ENCODE peak calls at places on chromosomes 12 and 14, in seven cellular contexts. O is GM12878, I is HCT116, S is HepG2, H is SK-N-SH, F is H1, E is K562. L is an unnamed sample.
A peak's percentile ranks its signal among the peaks of the same experiment; 100 is the strongest.

GRCh38 chr14:33879684-33880286 is 71.1 kb downstream of the EGLN3 start:
- DNase-seq in O (no peak), I (no peak), S (no peak), H (no peak), F (no peak), E (no peak), L (no peak)

GRCh38 chr12:4579305-4580097 is 17.5 kb downstream of the DYRK4 start:
- DNase-seq in O (no peak), I (no peak), S (peak; percentile 17), H (peak; percentile 54), F (no peak), E (no peak), L (no peak)

GRCh38 chr14:102928412-102929348 is 6.2 kb downstream of the AMN start:
- DNase-seq in O (no peak), I (peak; percentile 52), S (no peak), H (no peak), F (peak; percentile 93), E (no peak), L (no peak)

GRCh38 chr12:113863455-113863845 is 102.7 kb downstream of the RBM19 start:
- DNase-seq in O (no peak), I (no peak), S (no peak), H (no peak), F (no peak), E (peak; percentile 35), L (peak; percentile 14)

GRCh38 chr14:77189479-77189878 is 7.9 kb downstream of the TMEM63C start:
- DNase-seq in O (no peak), I (no peak), S (no peak), H (no peak), F (no peak), E (no peak), L (no peak)

GRCh38 chr12:116878567-116879508 is 2.4 kb downstream of the HRK start:
- DNase-seq in O (no peak), I (no peak), S (no peak), H (peak; percentile 62), F (peak; percentile 71), E (no peak), L (peak; percentile 60)

GRCh38 chr12:32482226-32482625 is 82.9 kb downstream of the FGD4 start:
- DNase-seq in O (peak; percentile 12), I (no peak), S (no peak), H (no peak), F (no peak), E (no peak), L (no peak)

GRCh38 chr12:130367523-130367922 is 29.8 kb downstream of the PIWIL1 start:
- DNase-seq in O (no peak), I (no peak), S (no peak), H (no peak), F (no peak), E (no peak), L (no peak)

GRCh38 chr14:74825008-74825407 is 50.9 kb downstream of the PROX2 start:
- DNase-seq in O (no peak), I (no peak), S (no peak), H (no peak), F (no peak), E (no peak), L (no peak)

GRCh38 chr12:6205144-6205539 is 4.9 kb downstream of the CD9 start:
- DNase-seq in O (no peak), I (no peak), S (no peak), H (no peak), F (peak; percentile 65), E (no peak), L (no peak)

GRCh38 chr14:65949711-65950516 is 536.3 kb upstream of the CCDC196 start:
- DNase-seq in O (no peak), I (peak; percentile 4), S (peak; percentile 29), H (no peak), F (no peak), E (no peak), L (peak; percentile 58)

GRCh38 chr12:20212658-20213387 is 155.5 kb upstream of the PDE3A start:
- DNase-seq in O (no peak), I (peak; percentile 82), S (no peak), H (peak; percentile 61), F (peak; percentile 54), E (no peak), L (no peak)

GRCh38 chr12:67091204-67091603 is 178.0 kb upstream of the CAND1 start:
- DNase-seq in O (no peak), I (no peak), S (no peak), H (no peak), F (no peak), E (no peak), L (peak; percentile 13)

GRCh38 chr14:56367416-56367815 is 212.2 kb upstream of the TMEM260 start:
- DNase-seq in O (no peak), I (no peak), S (no peak), H (no peak), F (no peak), E (no peak), L (no peak)

GRCh38 chr12:76113800-76114757 is 29.6 kb upstream of the NAP1L1 start:
- DNase-seq in O (no peak), I (no peak), S (no peak), H (no peak), F (no peak), E (peak; percentile 62), L (no peak)

GRCh38 chr14:89911018-89911919 is 43.3 kb downstream of the EFCAB11 start:
- DNase-seq in O (no peak), I (no peak), S (peak; percentile 91), H (no peak), F (peak; percentile 59), E (no peak), L (peak; percentile 33)

GRCh38 chr12:57616383-57617101 is 5.3 kb downstream of the ARHGEF25 start:
- DNase-seq in O (no peak), I (no peak), S (no peak), H (no peak), F (no peak), E (no peak), L (no peak)

GRCh38 chr12:1758887-1759286 is 61.5 kb upstream of the LRTM2 start:
- DNase-seq in O (no peak), I (no peak), S (peak; percentile 75), H (no peak), F (no peak), E (no peak), L (no peak)

GRCh38 chr12:111775205-111776193 is 8.8 kb downstream of the ALDH2 start:
- DNase-seq in O (peak; percentile 70), I (no peak), S (peak; percentile 80), H (peak; percentile 66), F (no peak), E (peak; percentile 67), L (peak; percentile 68)

GRCh38 chr14:74941676-74942097 is 13.7 kb downstream of the PGF start:
- DNase-seq in O (no peak), I (no peak), S (no peak), H (no peak), F (no peak), E (peak; percentile 53), L (no peak)

GRCh38 chr14:69288001-69288771 is 28.2 kb downstream of the GALNT16 start:
- DNase-seq in O (no peak), I (no peak), S (peak; percentile 23), H (peak; percentile 50), F (peak; percentile 46), E (no peak), L (peak; percentile 19)

GRCh38 chr14:84591827-84592540 is 938.0 kb upstream of the FLRT2 start:
- DNase-seq in O (no peak), I (no peak), S (no peak), H (no peak), F (no peak), E (no peak), L (peak; percentile 18)

GRCh38 chr14:61127099-61127498 is 146.1 kb downstream of the SLC38A6 start:
- DNase-seq in O (no peak), I (no peak), S (no peak), H (no peak), F (no peak), E (no peak), L (no peak)

GRCh38 chr14:94545131-94545841 is 16.0 kb upstream of the SERPINA4 start:
- DNase-seq in O (no peak), I (no peak), S (no peak), H (no peak), F (no peak), E (no peak), L (no peak)
- TF ChIP-seq JUND in O (no peak), I (no peak), S (no peak), H (no peak), F (no peak), E (no peak), L (no peak)

DNA sequence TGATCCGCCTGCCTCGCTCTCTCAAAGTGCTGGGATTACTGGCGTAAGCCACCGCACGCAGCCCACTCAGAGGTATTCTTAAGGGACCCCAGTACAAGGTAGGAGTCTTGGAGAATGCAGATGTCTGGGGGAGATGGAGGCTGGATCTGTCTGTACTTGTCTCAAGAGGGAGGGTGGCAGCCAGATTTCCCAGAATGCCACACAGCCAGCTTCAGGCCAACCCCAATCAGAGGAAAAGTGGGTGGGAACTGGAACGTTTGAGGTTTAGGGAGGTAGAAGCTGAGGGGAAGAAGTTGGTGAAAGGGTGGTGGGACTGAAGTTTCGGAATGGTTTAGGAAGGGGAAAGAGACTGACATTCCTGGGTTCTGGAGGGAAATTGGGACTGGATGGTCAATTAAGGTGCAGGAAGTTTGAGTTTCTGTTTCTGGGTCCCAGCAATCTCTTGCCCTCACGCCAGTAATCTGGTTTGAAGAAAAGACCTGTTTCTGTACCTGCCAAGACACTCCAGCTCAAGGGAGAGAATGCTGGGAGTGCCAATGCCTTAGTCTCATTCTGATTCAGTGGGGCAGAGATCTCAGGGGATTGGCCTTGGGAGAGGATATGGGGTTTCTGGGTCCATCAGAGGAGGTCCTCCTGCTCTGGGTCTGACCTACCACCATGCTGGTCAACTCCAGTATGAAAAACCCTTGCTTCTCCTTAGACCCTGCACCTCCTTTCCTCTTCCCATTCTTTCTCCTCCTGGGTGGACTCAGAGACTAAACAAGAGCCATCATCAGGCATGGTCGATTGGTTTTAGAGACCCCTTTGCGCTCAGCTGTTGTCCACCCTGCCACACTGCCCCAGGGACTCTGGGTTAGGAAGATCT is 8.2 kb upstream of the ZNF385A start:
- DNase-seq in O (no peak), I (no peak), S (no peak), H (no peak), F (no peak), E (peak; percentile 42), L (no peak)
- TF ChIP-seq JUND in O (no peak), I (no peak), S (no peak), H (no peak), F (no peak), E (no peak), L (no peak)

GRCh38 chr14:39368261-39368959 is 63.8 kb downstream of the FBXO33 start:
- DNase-seq in O (no peak), I (peak; percentile 44), S (peak; percentile 88), H (peak; percentile 38), F (peak; percentile 63), E (no peak), L (peak; percentile 84)
- TF ChIP-seq JUND in O (no peak), I (no peak), S (no peak), H (no peak), F (no peak), E (no peak), L (no peak)

DNA sequence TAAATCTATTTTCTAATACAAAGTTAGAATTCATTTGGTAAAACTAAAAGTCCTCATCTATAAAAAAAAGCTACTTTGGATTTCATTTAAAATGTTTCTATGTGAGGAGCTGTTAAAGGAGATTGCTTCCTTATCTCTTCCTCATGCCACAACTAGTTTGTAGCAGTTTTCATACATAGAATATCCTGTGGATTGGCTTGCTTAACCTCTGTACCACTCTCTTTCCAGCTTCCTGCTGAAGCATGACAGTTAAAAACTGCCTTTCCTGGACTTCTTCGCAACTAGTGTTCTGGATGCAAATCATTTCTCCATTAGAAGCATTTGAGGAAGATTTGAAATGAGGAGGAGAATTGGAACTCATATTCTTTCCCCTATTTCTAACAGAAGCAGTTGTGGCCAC is 49.6 kb downstream of the ST8SIA1 start:
- DNase-seq in O (no peak), I (no peak), S (no peak), H (no peak), F (no peak), E (no peak), L (no peak)
- TF ChIP-seq JUND in O (no peak), I (no peak), S (no peak), H (no peak), F (no peak), E (no peak), L (no peak)

GRCh38 chr12:50099302-50100008 is 4.4 kb upstream of the GPD1 start:
- DNase-seq in O (no peak), I (no peak), S (no peak), H (no peak), F (no peak), E (no peak), L (no peak)
- TF ChIP-seq JUND in O (no peak), I (no peak), S (no peak), H (no peak), F (no peak), E (no peak), L (no peak)

L was measured in T47D.